ENCODE peak calls at places on chromosomes 7 and 10, in five cellular contexts. G is T-helper 2 cell; I is cardiac fibroblast; T is activated effector memory CD4-positive, alpha-beta T cell treated with Interleukin-2 at 50 U/mL for 16 hours; N is effector CD4-positive, alpha-beta T cell. X is an unnamed sample.

GRCh38 chr10:113993489-113993932 is 50.2 kb upstream of the ADRB1 start:
- DNase-seq in G (no peak), I (peak), T (no peak), N (no peak), X (no peak)

GRCh38 chr10:92279297-92279696 is 11.6 kb downstream of the CPEB3 start:
- DNase-seq in G (no peak), I (peak), T (no peak), N (no peak), X (no peak)

GRCh38 chr7:151384776-151385625 is 24.8 kb downstream of the WDR86 start:
- DNase-seq in G (no peak), I (no peak), T (no peak), N (no peak), X (no peak)

GRCh38 chr7:82291931-82292330 is 151.6 kb downstream of the CACNA2D1 start:
- DNase-seq in G (no peak), I (no peak), T (no peak), N (no peak), X (no peak)

GRCh38 chr10:34641147-34641912 is 173.8 kb downstream of the PARD3 start:
- DNase-seq in G (no peak), I (no peak), T (no peak), N (no peak), X (no peak)

GRCh38 chr10:87608756-87609155 is 50.9 kb upstream of the PAPSS2 start:
- DNase-seq in G (no peak), I (peak), T (no peak), N (no peak), X (no peak)

GRCh38 chr7:123871998-123872867 is 27.3 kb downstream of the HYAL4 start:
- DNase-seq in G (peak), I (peak), T (no peak), N (no peak), X (peak)

GRCh38 chr10:132518572-132519381 is 18.8 kb upstream of the INPP5A start:
- DNase-seq in G (no peak), I (no peak), T (no peak), N (no peak), X (peak)

GRCh38 chr10:34884272-34884952 is 69.3 kb upstream of the PARD3 start:
- DNase-seq in G (peak), I (no peak), T (no peak), N (no peak), X (no peak)

GRCh38 chr10:3056280-3057037 is 10.9 kb upstream of the PFKP start:
- DNase-seq in G (no peak), I (no peak), T (no peak), N (no peak), X (no peak)

GRCh38 chr7:122140918-122141317 is 3.1 kb downstream of the AASS start:
- DNase-seq in G (no peak), I (no peak), T (no peak), N (no peak), X (no peak)

GRCh38 chr10:10824611-10825148 is 193.0 kb upstream of the CELF2 start:
- DNase-seq in G (no peak), I (peak), T (no peak), N (no peak), X (no peak)

GRCh38 chr10:107206856-107207255 is 42.4 kb upstream of the SORCS1 start:
- DNase-seq in G (no peak), I (no peak), T (no peak), N (no peak), X (no peak)

GRCh38 chr10:60312818-60313588 is 76.7 kb downstream of the ANK3 start:
- DNase-seq in G (no peak), I (peak), T (no peak), N (no peak), X (no peak)

X was measured in left colon.